ENCODE peak calls at places on chromosome 22, in nine cellular contexts. Y is HCT116, C is HepG2, D is colonic mucosa, E is H1, F is IMR-90, T is neural progenitor cell, O is SK-N-SH, P is mammary epithelial cell. W is an unnamed sample.
A peak's percentile ranks its signal among the peaks of the same experiment; 100 is the strongest.

GRCh38 chr22:34102633-34103032 is 182.4 kb upstream of the LARGE1 start:
- DNase-seq in Y (no peak), C (no peak), D (no peak), E (no peak), F (no peak), T (peak; percentile 19), O (no peak), P (no peak), W (no peak)

GRCh38 chr22:37913233-37913721 is 7.2 kb downstream of the MICALL1 start:
- DNase-seq in Y (no peak), C (no peak), D (no peak), E (no peak), F (no peak), T (no peak), O (no peak), P (no peak), W (no peak)

GRCh38 chr22:22976033-22976922 is 88.7 kb downstream of the IGLL5 start:
- DNase-seq in Y (no peak), C (peak; percentile 29), D (no peak), E (no peak), F (no peak), T (no peak), O (peak; percentile 36), P (no peak), W (no peak)

GRCh38 chr22:46083383-46084350 is 66.7 kb upstream of the PPARA start:
- DNase-seq in Y (no peak), C (no peak), D (no peak), E (no peak), F (no peak), T (no peak), O (no peak), P (peak; percentile 32), W (no peak)

GRCh38 chr22:46586123-46586519 is 34.1 kb upstream of the GRAMD4 start:
- DNase-seq in Y (no peak), C (no peak), D (no peak), E (no peak), F (no peak), T (peak; percentile 9), O (no peak), P (no peak), W (no peak)

GRCh38 chr22:30523646-30524489 is 18.4 kb upstream of the SEC14L4 start:
- DNase-seq in Y (no peak), C (no peak), D (no peak), E (no peak), F (no peak), T (no peak), O (no peak), P (no peak), W (no peak)

GRCh38 chr22:30289980-30290313 is 642 bp upstream of the CASTOR1 start:
- DNase-seq in Y (no peak), C (no peak), D (no peak), E (no peak), F (no peak), T (no peak), O (no peak), P (no peak), W (no peak)

GRCh38 chr22:44734801-44735517 is 17.4 kb upstream of the ARHGAP8 start:
- DNase-seq in Y (no peak), C (no peak), D (no peak), E (no peak), F (no peak), T (peak; percentile 30), O (no peak), P (no peak), W (no peak)

GRCh38 chr22:40323681-40324083 is 22.6 kb upstream of the ADSL start:
- DNase-seq in Y (no peak), C (no peak), D (no peak), E (no peak), F (no peak), T (no peak), O (peak; percentile 67), P (no peak), W (no peak)

GRCh38 chr22:46336119-46337078 is 885 bp downstream of the TRMU start:
- DNase-seq in Y (no peak), C (peak; percentile 20), D (peak; percentile 43), E (no peak), F (peak; percentile 8), T (peak; percentile 70), O (peak; percentile 65), P (peak; percentile 29), W (no peak)

GRCh38 chr22:44968736-44969135 is 41.1 kb downstream of the PHF21B start:
- DNase-seq in Y (no peak), C (no peak), D (no peak), E (no peak), F (no peak), T (peak; percentile 42), O (no peak), P (no peak), W (no peak)

GRCh38 chr22:40518840-40519239 is 117.7 kb downstream of the MRTFA start:
- DNase-seq in Y (no peak), C (no peak), D (no peak), E (no peak), F (no peak), T (no peak), O (no peak), P (no peak), W (no peak)

GRCh38 chr22:37742374-37743092 is 45.7 kb downstream of the TRIOBP start:
- DNase-seq in Y (peak; percentile 96), C (no peak), D (no peak), E (no peak), F (peak; percentile 91), T (no peak), O (no peak), P (peak; percentile 95), W (no peak)

GRCh38 chr22:30020511-30020910 is 59.8 kb upstream of the HORMAD2 start:
- DNase-seq in Y (no peak), C (no peak), D (no peak), E (no peak), F (no peak), T (no peak), O (no peak), P (no peak), W (no peak)

GRCh38 chr22:44928064-44928463 is 81.7 kb downstream of the PHF21B start:
- DNase-seq in Y (no peak), C (no peak), D (no peak), E (no peak), F (no peak), T (no peak), O (peak; percentile 45), P (no peak), W (no peak)

GRCh38 chr22:48264586-48264985 is 1502.1 kb downstream of the TBC1D22A start:
- DNase-seq in Y (no peak), C (no peak), D (no peak), E (no peak), F (no peak), T (no peak), O (no peak), P (no peak), W (no peak)

GRCh38 chr22:30860176-30861105 is 108.1 kb downstream of the MORC2 start:
- DNase-seq in Y (no peak), C (no peak), D (no peak), E (peak; percentile 37), F (no peak), T (no peak), O (peak; percentile 32), P (no peak), W (no peak)

GRCh38 chr22:28429711-28430110 is 249.9 kb downstream of the TTC28 start:
- DNase-seq in Y (no peak), C (no peak), D (no peak), E (no peak), F (no peak), T (no peak), O (no peak), P (no peak), W (no peak)

GRCh38 chr22:32880061-32880460 is 78.6 kb downstream of the TIMP3 start:
- DNase-seq in Y (no peak), C (no peak), D (no peak), E (no peak), F (peak; percentile 63), T (no peak), O (no peak), P (no peak), W (no peak)

GRCh38 chr22:39240841-39241631 is 3.7 kb downstream of the PDGFB start:
- DNase-seq in Y (peak; percentile 64), C (peak; percentile 91), D (peak; percentile 81), E (peak; percentile 59), F (no peak), T (peak; percentile 35), O (no peak), P (peak; percentile 31), W (no peak)

GRCh38 chr22:39243443-39244072 is 1.2 kb downstream of the PDGFB start:
- DNase-seq in Y (no peak), C (peak; percentile 75), D (no peak), E (peak; percentile 77), F (no peak), T (peak; percentile 53), O (no peak), P (peak; percentile 56), W (no peak)

GRCh38 chr22:39241632-39242388 is 3.0 kb downstream of the PDGFB start:
- DNase-seq in Y (no peak), C (no peak), D (no peak), E (no peak), F (no peak), T (no peak), O (no peak), P (no peak), W (no peak)

GRCh38 chr22:39242809-39243442 is 1.9 kb downstream of the PDGFB start:
- DNase-seq in Y (no peak), C (peak; percentile 60), D (peak; percentile 39), E (peak; percentile 86), F (no peak), T (peak; percentile 53), O (no peak), P (peak; percentile 67), W (no peak)

GRCh38 chr22:39242389-39242808 is 2.4 kb downstream of the PDGFB start:
- DNase-seq in Y (no peak), C (no peak), D (no peak), E (peak; percentile 84), F (no peak), T (peak; percentile 72), O (peak; percentile 62), P (no peak), W (no peak)
- H3K9ac ChIP-seq in Y (peak overlapping the region; percentile 89), C (peak overlapping the region; percentile 89), D (peak overlapping the region; percentile 63), E (no peak overlapping the region), F (no peak overlapping the region), T (no peak overlapping the region), O (no peak overlapping the region), P (no peak overlapping the region), W (no peak overlapping the region)

GRCh38 chr22:17213976-17214375 is 5.3 kb downstream of the ADA2 start:
- DNase-seq in Y (peak; percentile 40), C (peak; percentile 21), D (peak; percentile 56), E (peak; percentile 72), F (peak; percentile 3), T (peak; percentile 34), O (no peak), P (no peak), W (no peak)
- H3K9ac ChIP-seq in Y (no peak overlapping the region), C (no peak overlapping the region), D (no peak overlapping the region), E (no peak overlapping the region), F (no peak overlapping the region), T (no peak overlapping the region), O (no peak overlapping the region), P (no peak overlapping the region), W (no peak overlapping the region)

GRCh38 chr22:27241430-27242110 is 560.0 kb downstream of the MN1 start:
- DNase-seq in Y (no peak), C (no peak), D (no peak), E (no peak), F (no peak), T (no peak), O (peak; percentile 74), P (no peak), W (no peak)
- H3K9ac ChIP-seq in Y (no peak overlapping the region), C (no peak overlapping the region), D (no peak overlapping the region), E (no peak overlapping the region), F (no peak overlapping the region), T (no peak overlapping the region), O (no peak overlapping the region), P (no peak overlapping the region), W (no peak overlapping the region)

GRCh38 chr22:36256474-36256873 is 3.5 kb downstream of the APOL1 start:
- DNase-seq in Y (no peak), C (no peak), D (no peak), E (no peak), F (peak; percentile 55), T (no peak), O (no peak), P (no peak), W (no peak)
- H3K9ac ChIP-seq in Y (no peak overlapping the region), C (no peak overlapping the region), D (no peak overlapping the region), E (no peak overlapping the region), F (no peak overlapping the region), T (no peak overlapping the region), O (no peak overlapping the region), P (no peak overlapping the region), W (no peak overlapping the region)